ENCODE peak calls at places on chromosomes 11 and 22, in six cellular contexts. V, S, T, U, M and B are unnamed samples.
A peak's percentile ranks its signal among the peaks of the same experiment; 100 is the strongest.

GRCh38 chr11:85040166-85040565 is 587.0 kb downstream of the DLG2 start:
- DNase-seq in V (no peak), S (peak; percentile 18), T (no peak), U (no peak), M (no peak), B (no peak)

GRCh38 chr11:46846510-46846830 is 390 bp upstream of the CKAP5 start:
- DNase-seq in V (no peak), S (no peak), T (peak; percentile 53), U (no peak), M (no peak), B (no peak)

GRCh38 chr11:75261902-75262361 is 21.4 kb downstream of the TPBGL start:
- DNase-seq in V (no peak), S (no peak), T (no peak), U (no peak), M (no peak), B (no peak)

GRCh38 chr22:46111645-46112306 is 38.5 kb upstream of the PPARA start:
- DNase-seq in V (no peak), S (no peak), T (peak; percentile 34), U (no peak), M (no peak), B (no peak)

GRCh38 chr11:14645985-14646900 is 2.6 kb downstream of the PDE3B start:
- DNase-seq in V (peak; percentile 4), S (no peak), T (no peak), U (peak; percentile 28), M (no peak), B (no peak)

GRCh38 chr11:121018746-121019145 is 5.2 kb upstream of the TBCEL start:
- DNase-seq in V (no peak), S (no peak), T (no peak), U (no peak), M (no peak), B (no peak)

GRCh38 chr11:65498042-65498726 is 661 bp upstream of the MALAT1 start:
- DNase-seq in V (peak; percentile 52), S (no peak), T (peak; percentile 73), U (peak; percentile 84), M (peak; percentile 44), B (peak; percentile 73)

GRCh38 chr11:130514316-130514715 is 65.9 kb downstream of the ADAMTS15 start:
- DNase-seq in V (no peak), S (peak; percentile 70), T (peak; percentile 71), U (peak; percentile 73), M (no peak), B (no peak)

GRCh38 chr11:66467034-66467659 is 442 bp downstream of the PELI3 start:
- DNase-seq in V (no peak), S (peak; percentile 12), T (peak; percentile 21), U (peak; percentile 51), M (peak; percentile 47), B (peak; percentile 29)

GRCh38 chr11:8671651-8672062 is 10.8 kb downstream of the TRIM66 start:
- DNase-seq in V (peak; percentile 89), S (no peak), T (peak; percentile 82), U (peak; percentile 85), M (no peak), B (peak; percentile 77)

GRCh38 chr11:17547932-17548331 is 873 bp downstream of the OTOG start:
- DNase-seq in V (no peak), S (no peak), T (no peak), U (no peak), M (no peak), B (no peak)

GRCh38 chr11:96055706-96056387 is 131.9 kb upstream of the MTMR2 start:
- DNase-seq in V (no peak), S (peak; percentile 70), T (peak; percentile 60), U (peak; percentile 60), M (no peak), B (no peak)

GRCh38 chr11:124740277-124740882 is 638 bp downstream of the NRGN start:
- DNase-seq in V (peak; percentile 29), S (no peak), T (no peak), U (no peak), M (no peak), B (peak; percentile 67)

GRCh38 chr11:119828011-119828410 is 99.0 kb upstream of the NECTIN1 start:
- DNase-seq in V (no peak), S (no peak), T (no peak), U (no peak), M (no peak), B (no peak)

GRCh38 chr22:39087881-39088687 is 9.0 kb upstream of the APOBEC3H start:
- DNase-seq in V (no peak), S (no peak), T (no peak), U (peak; percentile 13), M (no peak), B (peak; percentile 7)

GRCh38 chr11:34513674-34513995 is at the start of gene ELF5:
- DNase-seq in V (no peak), S (no peak), T (no peak), U (no peak), M (no peak), B (no peak)

GRCh38 chr22:42177891-42178336 is 47.3 kb upstream of the CYP2D6 start:
- DNase-seq in V (no peak), S (no peak), T (no peak), U (no peak), M (no peak), B (no peak)

GRCh38 chr11:90587896-90588295 is 365.0 kb upstream of the CHORDC1 start:
- DNase-seq in V (no peak), S (no peak), T (no peak), U (no peak), M (no peak), B (no peak)

GRCh38 chr22:36386900-36387663 is 685 bp downstream of the MYH9 start:
- DNase-seq in V (no peak), S (no peak), T (peak; percentile 39), U (no peak), M (peak; percentile 78), B (no peak)

GRCh38 chr11:45596571-45596970 is 68.9 kb downstream of the CHST1 start:
- DNase-seq in V (no peak), S (no peak), T (no peak), U (no peak), M (no peak), B (no peak)

GRCh38 chr11:8913961-8914660 is 3.1 kb downstream of the AKIP1 start:
- DNase-seq in V (peak; percentile 69), S (peak; percentile 41), T (peak; percentile 79), U (peak; percentile 68), M (no peak), B (peak; percentile 60)

GRCh38 chr11:5348516-5349194 is 2.7 kb upstream of the OR51B6 start:
- DNase-seq in V (no peak), S (no peak), T (no peak), U (no peak), M (no peak), B (no peak)

GRCh38 chr11:128208329-128209220 is 378.8 kb downstream of the ETS1 start:
- DNase-seq in V (no peak), S (peak; percentile 96), T (peak; percentile 86), U (peak; percentile 98), M (no peak), B (peak; percentile 51)

GRCh38 chr22:41636467-41636866 is 15.4 kb downstream of the XRCC6 start:
- DNase-seq in V (no peak), S (peak; percentile 49), T (no peak), U (peak; percentile 7), M (peak; percentile 53), B (no peak)

GRCh38 chr11:77421041-77421723 is 52.7 kb downstream of the PAK1 start:
- DNase-seq in V (no peak), S (no peak), T (no peak), U (no peak), M (no peak), B (no peak)

GRCh38 chr11:62574363-62575057 is 819 bp upstream of the EEF1G start:
- DNase-seq in V (peak; percentile 44), S (no peak), T (peak; percentile 56), U (peak; percentile 43), M (no peak), B (peak; percentile 47)

GRCh38 chr11:30453705-30454104 is 130.8 kb downstream of the ARL14EP start:
- DNase-seq in V (no peak), S (no peak), T (no peak), U (no peak), M (no peak), B (no peak)

GRCh38 chr11:77413850-77414249 is 60.0 kb downstream of the PAK1 start:
- DNase-seq in V (no peak), S (no peak), T (no peak), U (no peak), M (no peak), B (no peak)

GRCh38 chr22:20495861-20496681 is 476 bp upstream of the KLHL22 start:
- DNase-seq in V (peak; percentile 86), S (peak; percentile 87), T (peak; percentile 85), U (peak; percentile 95), M (peak; percentile 92), B (peak; percentile 84)

GRCh38 chr11:109308551-109308950 is 113.4 kb upstream of the C11orf87 start:
- DNase-seq in V (no peak), S (no peak), T (no peak), U (no peak), M (no peak), B (no peak)

GRCh38 chr11:23536907-23537306 is 676.6 kb upstream of the CCDC179 start:
- DNase-seq in V (no peak), S (no peak), T (no peak), U (no peak), M (no peak), B (no peak)

GRCh38 chr11:105673089-105673488 is 63.2 kb downstream of the GRIA4 start:
- DNase-seq in V (no peak), S (peak; percentile 68), T (peak; percentile 68), U (peak; percentile 71), M (no peak), B (no peak)

GRCh38 chr11:63795066-63795465 is 18.2 kb upstream of the SPINDOC start:
- DNase-seq in V (no peak), S (no peak), T (no peak), U (no peak), M (no peak), B (no peak)

GRCh38 chr11:86103808-86104207 is 34.9 kb upstream of the PICALM start:
- DNase-seq in V (peak; percentile 14), S (no peak), T (no peak), U (no peak), M (no peak), B (no peak)

GRCh38 chr22:46373838-46374662 is 38.5 kb downstream of the TRMU start:
- DNase-seq in V (no peak), S (peak; percentile 9), T (no peak), U (no peak), M (no peak), B (peak; percentile 44)

GRCh38 chr11:35158371-35159081 is 19.6 kb downstream of the CD44 start:
- DNase-seq in V (no peak), S (no peak), T (peak; percentile 69), U (peak; percentile 68), M (peak; percentile 56), B (peak; percentile 73)